ENCODE peak calls at places on chromosomes 5 and 9, in eight cellular contexts. O is gastrocnemius medialis, L is uterus, Y is cardiac muscle cell, R is psoas muscle, U is tibial artery, M is prostate gland, P is left ventricle myocardium inferior. Z is an unnamed sample.

GRCh38 chr5:147631428-147631985 is 121.6 kb upstream of the DPYSL3 start:
- DNase-seq in L (no peak), M (no peak), O (no peak), U (no peak), R (no peak), P (no peak), Y (no peak), Z (no peak)

GRCh38 chr9:135410831-135411473 is 68.6 kb upstream of the PPP1R26 start:
- DNase-seq in U (no peak), R (no peak), M (no peak), Y (no peak), L (no peak), O (no peak), P (no peak), Z (no peak)

GRCh38 chr9:87020169-87020935 is 73.0 kb upstream of the GAS1 start:
- DNase-seq in R (no peak), O (no peak), U (no peak), M (no peak), L (no peak), P (no peak), Y (peak; percentile 4), Z (no peak)

GRCh38 chr5:170232786-170233185 is at the start of gene C5orf58:
- DNase-seq in Y (no peak), L (no peak), M (no peak), U (no peak), O (no peak), R (no peak), P (no peak), Z (no peak)

GRCh38 chr5:142871880-142872200 is 101.7 kb downstream of the ARHGAP26 start:
- DNase-seq in M (no peak), R (no peak), P (peak; percentile 42), L (no peak), O (no peak), Y (peak; percentile 73), U (no peak), Z (no peak)

GRCh38 chr5:122586351-122586750 is 188.5 kb upstream of the SNX2 start:
- DNase-seq in Y (peak; percentile 45), U (no peak), L (no peak), O (no peak), R (no peak), P (no peak), M (no peak), Z (no peak)

GRCh38 chr9:33453286-33453882 is 6.0 kb upstream of the AQP3 start:
- DNase-seq in U (no peak), L (no peak), R (no peak), O (no peak), Y (no peak), M (no peak), P (no peak), Z (no peak)

GRCh38 chr5:5583023-5583765 is 160.7 kb downstream of the ICE1 start:
- DNase-seq in M (no peak), Y (no peak), P (no peak), R (no peak), L (no peak), O (no peak), U (no peak), Z (no peak)

GRCh38 chr5:139740138-139740992 is 55.2 kb upstream of the PSD2 start:
- DNase-seq in Y (no peak), M (no peak), L (no peak), U (no peak), O (no peak), R (no peak), P (no peak), Z (no peak)

GRCh38 chr9:105132576-105132975 is 111.9 kb upstream of the SLC44A1 start:
- DNase-seq in R (no peak), M (no peak), O (no peak), U (no peak), L (no peak), P (no peak), Y (peak; percentile 32), Z (no peak)

GRCh38 chr5:18740301-18740700 is 1106.0 kb downstream of the TAF11L14 start:
- DNase-seq in P (no peak), O (no peak), Y (no peak), U (no peak), R (no peak), M (no peak), L (no peak), Z (no peak)
- H3K4me3 ChIP-seq in P (no peak overlapping the region), O (no peak overlapping the region), Y (no peak overlapping the region), U (no peak overlapping the region), R (no peak overlapping the region), M (no peak overlapping the region), L (no peak overlapping the region), Z (no peak overlapping the region)

GRCh38 chr9:129513856-129514496 is 106.9 kb downstream of the C9orf50 start:
- DNase-seq in L (no peak), Y (no peak), U (no peak), P (no peak), M (no peak), R (no peak), O (no peak), Z (no peak)
- H3K9me3 ChIP-seq in L (no peaks in the 10 kb centered on the region), Y (no peaks in the 10 kb centered on the region), U (peaks cover 21% of the 10 kb centered on the region), P (peaks cover 33% of the 10 kb centered on the region), M (no peaks in the 10 kb centered on the region), R (peaks cover 11% of the 10 kb centered on the region), O (no peaks in the 10 kb centered on the region), Z (peaks cover 30% of the 10 kb centered on the region)

GRCh38 chr9:90813011-90813410 is 11.4 kb downstream of the SYK start:
- DNase-seq in P (no peak), M (no peak), R (no peak), O (no peak), L (no peak), U (no peak), Y (no peak), Z (no peak)

GRCh38 chr9:90815944-90816357 is 14.3 kb downstream of the SYK start:
- DNase-seq in O (no peak), M (no peak), L (no peak), R (no peak), U (no peak), Y (no peak), P (no peak), Z (no peak)

GRCh38 chr9:90813523-90813922 is 11.9 kb downstream of the SYK start:
- DNase-seq in R (no peak), U (no peak), Y (no peak), P (no peak), O (no peak), M (no peak), L (no peak), Z (no peak)

GRCh38 chr9:90815183-90815943 is 13.7 kb downstream of the SYK start:
- DNase-seq in Y (peak; percentile 11), R (no peak), M (no peak), P (no peak), O (no peak), L (no peak), U (peak; percentile 75), Z (no peak)

DNA sequence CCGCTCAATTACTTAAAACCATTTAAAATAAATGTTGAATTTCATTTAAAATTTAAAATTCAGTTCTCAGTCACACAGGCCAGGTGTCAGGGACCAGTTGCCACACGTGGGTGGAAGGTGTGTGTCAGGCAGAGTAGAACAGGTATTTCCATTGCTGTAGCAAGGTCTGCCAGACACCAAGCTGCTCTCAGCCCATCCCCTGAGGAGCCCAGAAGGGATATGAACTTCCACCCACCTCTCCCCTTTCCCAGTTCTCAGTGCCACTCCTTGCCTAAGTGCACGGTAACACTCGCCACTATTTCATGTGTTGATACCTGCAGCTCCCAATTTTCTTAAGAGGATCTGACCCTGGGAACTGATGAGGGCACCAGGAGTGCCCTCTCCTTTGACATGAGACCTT is 12.7 kb downstream of the SYK start:
- DNase-seq in R (no peak), U (no peak), P (no peak), M (no peak), Y (no peak), L (no peak), O (no peak), Z (no peak)
- H3K36me3 ChIP-seq in R (no peaks in the 10 kb centered on the region), U (no peaks in the 10 kb centered on the region), P (no peaks in the 10 kb centered on the region), M (no peaks in the 10 kb centered on the region), Y (no peaks in the 10 kb centered on the region), L (no peaks in the 10 kb centered on the region), O (no peaks in the 10 kb centered on the region), Z (peaks cover 4% of the 10 kb centered on the region)

DNA sequence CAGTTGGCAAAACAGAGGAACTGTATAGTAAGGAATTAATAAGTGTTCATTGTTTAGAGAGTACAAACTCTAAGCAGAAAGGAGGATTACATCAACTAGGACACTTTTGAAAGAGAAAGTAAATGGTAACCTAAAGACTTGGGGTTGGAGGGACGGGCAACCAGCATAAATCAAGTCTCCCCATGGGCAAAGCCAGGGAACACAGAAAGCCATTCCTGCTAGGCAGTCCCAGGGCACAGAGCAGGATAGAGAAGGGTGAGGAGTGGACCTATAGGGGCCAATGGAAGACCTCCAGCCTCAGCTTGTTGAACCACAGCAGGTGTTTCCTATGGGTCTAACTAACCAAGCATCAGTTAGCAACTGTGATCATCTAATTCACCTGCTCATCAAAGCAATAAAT is 9.2 kb upstream of the ERAP1 start:
- DNase-seq in L (no peak), U (no peak), P (no peak), M (no peak), O (no peak), R (no peak), Y (no peak), Z (no peak)
- H3K4me3 ChIP-seq in L (no peak overlapping the region), U (no peak overlapping the region), P (no peak overlapping the region), M (no peak overlapping the region), O (no peak overlapping the region), R (no peak overlapping the region), Y (no peak overlapping the region), Z (peak overlapping the region; percentile 20)